ENCODE peak calls at places on chromosomes 13 and 19, in four cellular contexts. One of them, this sample, is unnamed.

GRCh38 chr13:110360598-110360997 is 53.5 kb downstream of the COL4A2 start:
- DNase-seq in GM23338: no peak
- DNase-seq in HCT116: no peak
- DNase-seq in K562: no peak
- DNase-seq in this sample: no peak

GRCh38 chr13:30466358-30466714 is 600 bp upstream of the HMGB1 start:
- DNase-seq in GM23338: peak
- DNase-seq in HCT116: no peak
- DNase-seq in K562: no peak
- DNase-seq in this sample: no peak

GRCh38 chr13:110323172-110323851 is 16.2 kb downstream of the COL4A2 start:
- DNase-seq in GM23338: peak
- DNase-seq in HCT116: no peak
- DNase-seq in K562: no peak
- DNase-seq in this sample: no peak

GRCh38 chr13:80337706-80338105 is 3.2 kb downstream of the SPRY2 start:
- DNase-seq in GM23338: no peak
- DNase-seq in HCT116: no peak
- DNase-seq in K562: no peak
- DNase-seq in this sample: no peak

GRCh38 chr19:38676023-38676877 is 28.8 kb downstream of the ACTN4 start:
- DNase-seq in GM23338: no peak
- DNase-seq in HCT116: no peak
- DNase-seq in K562: peak
- DNase-seq in this sample: no peak

GRCh38 chr19:47541507-47541906 is 26.6 kb upstream of the NAPA start:
- DNase-seq in GM23338: no peak
- DNase-seq in HCT116: no peak
- DNase-seq in K562: no peak
- DNase-seq in this sample: no peak

GRCh38 chr19:29397748-29398147 is 128.0 kb upstream of the VSTM2B start:
- DNase-seq in GM23338: no peak
- DNase-seq in HCT116: no peak
- DNase-seq in K562: no peak
- DNase-seq in this sample: no peak

GRCh38 chr19:824885-825284 is 2.8 kb upstream of the AZU1 start:
- DNase-seq in GM23338: no peak
- DNase-seq in HCT116: no peak
- DNase-seq in K562: no peak
- DNase-seq in this sample: no peak

GRCh38 chr19:1648156-1648925 is 4.1 kb downstream of the TCF3 start:
- DNase-seq in GM23338: no peak
- DNase-seq in HCT116: no peak
- DNase-seq in K562: no peak
- DNase-seq in this sample: no peak

GRCh38 chr19:48991823-48992570 is 1.1 kb downstream of the GYS1 start:
- DNase-seq in GM23338: peak
- DNase-seq in HCT116: no peak
- DNase-seq in K562: peak
- DNase-seq in this sample: peak

GRCh38 chr13:79648191-79648590 is 167.2 kb downstream of the NDFIP2 start:
- DNase-seq in GM23338: no peak
- DNase-seq in HCT116: no peak
- DNase-seq in K562: no peak
- DNase-seq in this sample: no peak

GRCh38 chr13:49749852-49750251 is 42.6 kb downstream of the KPNA3 start:
- DNase-seq in GM23338: no peak
- DNase-seq in HCT116: no peak
- DNase-seq in K562: no peak
- DNase-seq in this sample: no peak

GRCh38 chr19:10226021-10226375 is 5.1 kb downstream of the S1PR2 start:
- DNase-seq in GM23338: no peak
- DNase-seq in HCT116: no peak
- DNase-seq in K562: no peak
- DNase-seq in this sample: no peak

GRCh38 chr13:67052550-67053237 is 177.4 kb downstream of the PCDH9 start:
- DNase-seq in GM23338: peak
- DNase-seq in HCT116: no peak
- DNase-seq in K562: no peak
- DNase-seq in this sample: no peak

GRCh38 chr13:111152836-111153235 is 37.7 kb downstream of the ARHGEF7 start:
- DNase-seq in GM23338: peak
- DNase-seq in HCT116: peak
- DNase-seq in K562: no peak
- DNase-seq in this sample: no peak

GRCh38 chr13:29497137-29497654 is 98.3 kb downstream of the SLC7A1 start:
- DNase-seq in GM23338: no peak
- DNase-seq in HCT116: no peak
- DNase-seq in K562: no peak
- DNase-seq in this sample: no peak

GRCh38 chr13:43911871-43912270 is 32.2 kb downstream of the LACC1 start:
- DNase-seq in GM23338: no peak
- DNase-seq in HCT116: no peak
- DNase-seq in K562: no peak
- DNase-seq in this sample: no peak

GRCh38 chr19:17879466-17879865 is 7.7 kb downstream of the SLC5A5 start:
- DNase-seq in GM23338: no peak
- DNase-seq in HCT116: no peak
- DNase-seq in K562: no peak
- DNase-seq in this sample: no peak

GRCh38 chr13:98816406-98816805 is 63.9 kb upstream of the SLC15A1 start:
- DNase-seq in GM23338: no peak
- DNase-seq in HCT116: no peak
- DNase-seq in K562: no peak
- DNase-seq in this sample: no peak

GRCh38 chr19:50896591-50897190 is 14.5 kb downstream of the KLK4 start:
- DNase-seq in GM23338: no peak
- DNase-seq in HCT116: peak
- DNase-seq in K562: peak
- DNase-seq in this sample: peak

GRCh38 chr19:21677696-21678418 is 89.5 kb downstream of the ZNF100 start:
- DNase-seq in GM23338: peak
- DNase-seq in HCT116: no peak
- DNase-seq in K562: no peak
- DNase-seq in this sample: no peak

GRCh38 chr13:37616131-37616530 is 17.6 kb upstream of the POSTN start:
- DNase-seq in GM23338: no peak
- DNase-seq in HCT116: no peak
- DNase-seq in K562: no peak
- DNase-seq in this sample: no peak

GRCh38 chr19:44722131-44723121 is 23.5 kb downstream of the CEACAM16 start:
- DNase-seq in GM23338: no peak
- DNase-seq in HCT116: no peak
- DNase-seq in K562: no peak
- DNase-seq in this sample: no peak

GRCh38 chr13:76828316-76828741 is 57.9 kb downstream of the KCTD12 start:
- DNase-seq in GM23338: no peak
- DNase-seq in HCT116: no peak
- DNase-seq in K562: no peak
- DNase-seq in this sample: no peak

GRCh38 chr13:113734099-113734825 is 24.8 kb upstream of the TMEM255B start:
- DNase-seq in GM23338: no peak
- DNase-seq in HCT116: no peak
- DNase-seq in K562: no peak
- DNase-seq in this sample: no peak

GRCh38 chr19:48342841-48343540 is 17.6 kb downstream of the EMP3 start:
- DNase-seq in GM23338: no peak
- DNase-seq in HCT116: no peak
- DNase-seq in K562: no peak
- DNase-seq in this sample: no peak

GRCh38 chr13:101383595-101383994 is 32.7 kb downstream of the NALCN start:
- DNase-seq in GM23338: no peak
- DNase-seq in HCT116: no peak
- DNase-seq in K562: no peak
- DNase-seq in this sample: no peak

GRCh38 chr13:86559915-86560314 is 760.7 kb upstream of the SLITRK6 start:
- DNase-seq in GM23338: no peak
- DNase-seq in HCT116: no peak
- DNase-seq in K562: no peak
- DNase-seq in this sample: no peak
- TF ChIP-seq POLR2AphosphoS5 in GM23338: no peak
- TF ChIP-seq POLR2AphosphoS5 in HCT116: no peak
- TF ChIP-seq POLR2AphosphoS5 in K562: no peak
- TF ChIP-seq POLR2AphosphoS5 in this sample: no peak

DNA sequence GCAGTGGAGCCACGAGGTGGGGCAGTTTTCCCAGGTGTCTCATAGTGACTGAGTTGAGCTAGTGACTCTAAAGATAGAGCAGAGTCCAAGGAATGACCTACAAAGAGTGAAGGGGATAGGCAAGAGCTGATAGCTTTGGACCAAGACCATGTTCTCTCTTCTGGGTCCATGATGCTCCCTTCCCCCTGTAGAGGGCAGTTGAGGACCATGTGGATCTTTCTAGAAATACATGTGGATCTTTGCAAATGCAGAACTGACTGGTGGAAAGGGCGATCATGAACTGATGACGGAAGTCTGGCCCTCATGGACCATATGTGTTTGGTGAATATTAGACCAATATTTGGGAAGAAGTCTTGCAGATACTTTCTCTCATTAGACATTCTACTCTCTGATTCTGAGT is 6.9 kb downstream of the PSG1 start:
- DNase-seq in GM23338: no peak
- DNase-seq in HCT116: no peak
- DNase-seq in K562: no peak
- DNase-seq in this sample: no peak
- TF ChIP-seq CTCF in GM23338: peak
- TF ChIP-seq CTCF in HCT116: peak
- TF ChIP-seq CTCF in K562: no peak
- TF ChIP-seq CTCF in this sample: no peak

GRCh38 chr19:55082023-55082851 is 6.6 kb downstream of the EPS8L1 start:
- DNase-seq in GM23338: peak
- DNase-seq in HCT116: no peak
- DNase-seq in K562: peak
- DNase-seq in this sample: no peak
- H3K4me3 ChIP-seq in GM23338: peak
- H3K4me3 ChIP-seq in HCT116: no peak
- H3K4me3 ChIP-seq in K562: no peak
- H3K4me3 ChIP-seq in this sample: no peak

GRCh38 chr13:95530178-95530577 is 22.3 kb upstream of the CLDN10 start:
- DNase-seq in GM23338: no peak
- DNase-seq in HCT116: no peak
- DNase-seq in K562: no peak
- DNase-seq in this sample: peak
- TF ChIP-seq POLR2AphosphoS5 in GM23338: no peak
- TF ChIP-seq POLR2AphosphoS5 in HCT116: no peak
- TF ChIP-seq POLR2AphosphoS5 in K562: no peak
- TF ChIP-seq POLR2AphosphoS5 in this sample: peak

GRCh38 chr19:3970313-3970807 is 539 bp downstream of the DAPK3 start:
- DNase-seq in GM23338: no peak
- DNase-seq in HCT116: no peak
- DNase-seq in K562: no peak
- DNase-seq in this sample: no peak

GRCh38 chr19:3970808-3971598 is at the start of gene DAPK3:
- DNase-seq in GM23338: peak
- DNase-seq in HCT116: peak
- DNase-seq in K562: peak
- DNase-seq in this sample: peak

GRCh38 chr19:3968556-3969434 is 2.1 kb downstream of the DAPK3 start:
- DNase-seq in GM23338: peak
- DNase-seq in HCT116: peak
- DNase-seq in K562: peak
- DNase-seq in this sample: peak

GRCh38 chr19:3966051-3967017 is 4.6 kb downstream of the DAPK3 start:
- DNase-seq in GM23338: no peak
- DNase-seq in HCT116: no peak
- DNase-seq in K562: no peak
- DNase-seq in this sample: no peak

DNA sequence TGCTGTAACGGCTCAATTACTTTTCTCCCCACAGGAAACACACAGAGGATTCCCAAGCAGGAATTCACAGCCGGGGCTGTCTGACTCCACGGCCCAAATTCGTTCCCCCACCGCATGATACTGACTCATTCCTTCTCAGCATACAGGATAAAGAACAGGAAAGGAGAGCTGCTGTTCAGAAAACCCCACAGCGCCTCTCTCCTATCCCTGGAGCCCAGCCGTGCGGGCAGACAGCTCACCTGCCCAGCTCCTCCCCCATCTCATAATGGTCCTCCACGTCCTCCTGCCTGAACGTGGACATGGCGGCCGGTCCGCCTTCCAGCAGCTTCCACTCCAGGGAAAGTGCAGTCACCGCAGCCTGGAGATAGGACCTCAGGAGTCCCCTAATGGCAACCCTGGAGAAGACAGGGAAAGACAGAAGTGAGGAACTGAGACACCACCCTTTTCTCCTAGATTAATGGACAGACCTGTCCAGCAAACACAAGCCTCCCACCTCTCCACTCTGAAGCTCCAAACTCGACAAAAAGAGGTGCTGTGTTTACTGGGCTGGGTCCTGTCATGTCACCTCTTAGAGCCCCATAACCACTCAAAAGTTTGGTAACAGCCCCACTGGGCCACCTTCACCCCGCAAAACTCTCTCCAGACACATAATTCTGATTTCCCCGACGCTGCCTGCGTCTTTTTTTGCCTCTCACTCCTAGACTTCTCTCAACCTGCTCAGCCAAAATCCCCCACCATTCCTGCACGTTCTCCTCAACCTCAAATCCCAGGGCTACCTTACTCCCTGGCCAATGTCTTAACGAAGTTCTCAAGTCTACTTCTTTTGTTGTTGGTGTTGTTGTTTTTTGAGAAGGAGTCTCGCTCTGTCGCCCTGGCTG is 1.2 kb downstream of the DAPK3 start:
- DNase-seq in GM23338: peak
- DNase-seq in HCT116: no peak
- DNase-seq in K562: peak
- DNase-seq in this sample: no peak
- TF ChIP-seq CTCF in GM23338: no peak
- TF ChIP-seq CTCF in HCT116: no peak
- TF ChIP-seq CTCF in K562: peak
- TF ChIP-seq CTCF in this sample: no peak

DNA sequence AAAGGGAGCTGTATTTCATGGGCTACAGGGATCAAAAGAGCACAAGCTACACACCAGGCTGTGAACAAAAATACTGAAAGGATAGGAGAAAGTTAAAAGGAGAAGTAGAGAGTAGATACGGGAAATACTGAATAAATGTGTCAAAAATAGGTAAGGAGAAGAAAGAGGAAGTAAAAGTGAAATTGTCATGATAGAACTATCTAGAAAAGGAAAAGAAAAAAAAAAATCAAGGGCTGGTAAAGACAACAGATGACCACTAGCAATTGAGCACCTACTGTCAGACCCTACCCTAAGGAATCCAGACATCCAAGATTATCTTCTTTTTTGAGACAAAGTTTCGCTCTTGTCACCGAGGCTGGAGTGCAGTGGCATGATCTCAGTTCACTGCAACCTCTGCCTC is 4.8 kb downstream of the RUBCNL start:
- DNase-seq in GM23338: no peak
- DNase-seq in HCT116: no peak
- DNase-seq in K562: no peak
- DNase-seq in this sample: no peak
- H3K4me3 ChIP-seq in GM23338: no peak
- H3K4me3 ChIP-seq in HCT116: no peak
- H3K4me3 ChIP-seq in K562: no peak
- H3K4me3 ChIP-seq in this sample: no peak